ENCODE peak calls at places on chromosomes 12 and 14, in nine cellular contexts. V is colonic mucosa; G is body of pancreas; D is psoas muscle; O is small intestine; C is pancreas; P is astrocyte; U is effector memory CD4-positive, alpha-beta T cell; S is PC-3. R is an unnamed sample.
A peak's percentile ranks its signal among the peaks of the same experiment; 100 is the strongest.

GRCh38 chr12:121792607-121793500 is 634 bp downstream of the RHOF start:
- DNase-seq in O (peak; percentile 58), U (no peak), C (peak; percentile 70), V (no peak), G (peak; percentile 50), P (no peak), S (peak; percentile 36), D (peak; percentile 69), R (no peak)

GRCh38 chr12:57874166-57875108 is 27.9 kb upstream of the CTDSP2 start:
- DNase-seq in D (no peak), S (no peak), P (no peak), V (no peak), O (no peak), G (no peak), C (no peak), U (no peak), R (no peak)

GRCh38 chr12:113462117-113462774 is 9.4 kb downstream of the LHX5 start:
- DNase-seq in U (peak; percentile 34), P (peak; percentile 37), O (peak; percentile 67), C (peak; percentile 79), D (peak; percentile 86), G (peak; percentile 79), S (peak; percentile 91), V (peak; percentile 78), R (peak; percentile 63)

GRCh38 chr14:32366256-32366655 is 37.2 kb downstream of the AKAP6 start:
- DNase-seq in C (no peak), G (no peak), U (no peak), V (no peak), S (peak; percentile 4), D (no peak), O (no peak), P (peak; percentile 59), R (peak; percentile 51)

GRCh38 chr12:122067966-122068365 is 10.6 kb upstream of the MLXIP start:
- DNase-seq in U (no peak), S (no peak), P (peak; percentile 74), C (no peak), D (no peak), V (no peak), G (no peak), O (no peak), R (peak; percentile 64)

GRCh38 chr12:92412931-92413685 is 267.5 kb upstream of the BTG1 start:
- DNase-seq in C (no peak), P (peak; percentile 17), U (no peak), V (no peak), O (no peak), S (no peak), D (no peak), G (no peak), R (peak; percentile 28)

GRCh38 chr12:69129564-69129963 is 109.8 kb upstream of the CPSF6 start:
- DNase-seq in D (no peak), V (no peak), O (no peak), G (no peak), U (no peak), P (no peak), S (no peak), C (no peak), R (no peak)

GRCh38 chr12:91127296-91127695 is 16.0 kb upstream of the LUM start:
- DNase-seq in V (no peak), P (no peak), S (peak; percentile 52), O (no peak), C (no peak), U (no peak), D (no peak), G (no peak), R (no peak)

GRCh38 chr12:111636209-111636928 is 37.3 kb upstream of the ATXN2 start:
- DNase-seq in S (no peak), V (peak; percentile 31), O (no peak), D (peak; percentile 66), G (peak; percentile 31), U (no peak), C (peak; percentile 27), P (peak; percentile 76), R (peak; percentile 61)

GRCh38 chr12:66066071-66066928 is 64.2 kb downstream of the LLPH start:
- DNase-seq in C (no peak), U (no peak), D (no peak), O (no peak), P (peak; percentile 76), V (no peak), S (no peak), G (no peak), R (peak; percentile 64)

GRCh38 chr14:76152333-76152681 is 585 bp downstream of the GPATCH2L start:
- DNase-seq in O (peak; percentile 64), C (peak; percentile 32), U (peak; percentile 69), S (peak; percentile 80), P (peak; percentile 84), D (peak; percentile 81), V (peak; percentile 66), G (peak; percentile 46), R (peak; percentile 93)

GRCh38 chr14:51067306-51067705 is 27.6 kb downstream of the TRIM9 start:
- DNase-seq in P (no peak), S (no peak), G (no peak), C (no peak), V (no peak), O (no peak), U (no peak), D (no peak), R (no peak)

GRCh38 chr12:103768467-103769123 is 72.4 kb downstream of the NT5DC3 start:
- DNase-seq in G (no peak), P (no peak), U (no peak), V (no peak), O (no peak), D (no peak), C (no peak), S (peak; percentile 17), R (no peak)

GRCh38 chr14:104633276-104633861 is 28.8 kb upstream of the TMEM179 start:
- DNase-seq in U (no peak), S (no peak), C (no peak), O (no peak), G (no peak), P (no peak), V (no peak), D (no peak), R (no peak)

GRCh38 chr12:54945082-54945481 is 39.5 kb downstream of the TESPA1 start:
- DNase-seq in C (no peak), V (no peak), O (no peak), S (no peak), D (no peak), G (no peak), P (no peak), U (no peak), R (no peak)

GRCh38 chr12:104138747-104139186 is 757 bp upstream of the NFYB start:
- DNase-seq in C (peak; percentile 32), G (no peak), D (peak; percentile 50), O (no peak), U (no peak), S (no peak), P (no peak), V (no peak), R (peak; percentile 43)

GRCh38 chr12:57176846-57177245 is 29.4 kb upstream of the LRP1-AS start:
- DNase-seq in C (no peak), U (no peak), D (no peak), G (no peak), V (no peak), S (peak; percentile 36), O (no peak), P (no peak), R (peak; percentile 61)

DNA sequence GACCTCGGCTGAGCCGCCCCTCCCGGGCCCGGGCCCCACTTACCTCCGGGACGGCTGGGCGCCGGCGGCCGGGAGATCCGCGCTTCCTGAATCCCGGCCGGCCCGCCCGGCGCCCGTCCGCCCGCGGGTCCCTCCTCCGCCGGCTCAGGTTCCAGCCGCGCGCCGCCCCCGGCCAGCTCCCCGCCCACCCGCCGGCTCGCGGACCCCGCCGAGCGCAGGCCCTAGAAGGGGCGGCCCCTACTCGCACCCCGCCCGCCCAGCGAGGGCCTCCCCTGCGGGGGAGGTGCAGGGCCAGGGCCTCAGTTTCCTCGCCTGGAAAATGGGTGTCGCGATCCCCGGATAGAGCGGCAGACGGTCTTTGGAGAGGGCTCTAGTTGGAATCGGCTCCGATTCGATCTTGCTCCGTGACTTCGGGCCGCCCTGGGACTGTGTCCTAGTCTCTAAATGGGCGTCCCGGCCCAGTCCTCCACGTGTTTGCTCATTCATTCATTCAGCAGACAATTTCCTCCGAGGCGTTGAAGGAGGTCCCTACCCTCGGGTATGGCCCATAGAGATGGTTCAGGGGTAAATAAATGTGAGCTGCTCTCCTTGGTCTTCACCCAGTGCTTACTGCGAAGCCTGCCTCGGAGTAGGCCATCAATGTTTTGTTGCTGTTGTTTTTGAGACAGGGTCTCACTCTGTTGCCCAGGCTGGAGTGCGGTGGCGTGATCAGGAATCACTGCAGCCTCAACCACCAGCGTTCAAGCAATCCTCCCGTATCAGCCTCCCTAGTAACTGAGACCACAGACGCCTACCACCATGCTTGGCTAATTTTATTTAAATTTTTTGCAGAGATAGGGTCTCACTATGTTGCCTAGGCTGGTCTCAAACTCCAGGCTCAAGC is at the start of gene TRPV4:
- DNase-seq in P (no peak), S (peak; percentile 31), O (no peak), D (no peak), C (peak; percentile 46), G (peak; percentile 47), V (no peak), U (no peak), R (peak; percentile 24)
- H3K4me3 ChIP-seq in P (peak within 1 kb of the TSS; percentile 56), S (peak within 1 kb of the TSS; percentile 67), O (peak within 1 kb of the TSS; percentile 0), D (peak within 1 kb of the TSS; percentile 55), C (peak within 1 kb of the TSS; percentile 82), G (peak within 1 kb of the TSS; percentile 60), V (peak within 1 kb of the TSS; percentile 26), U (no peak within 1 kb of the TSS), R (peak within 1 kb of the TSS; percentile 69)

GRCh38 chr14:102672410-102672960 is 80.0 kb downstream of the RCOR1 start:
- DNase-seq in S (no peak), C (no peak), O (no peak), P (no peak), U (no peak), D (no peak), G (no peak), V (no peak), R (no peak)
- H3K4me3 ChIP-seq in S (no peak overlapping the region), C (no peak overlapping the region), O (no peak overlapping the region), P (no peak overlapping the region), U (no peak overlapping the region), D (no peak overlapping the region), G (no peak overlapping the region), V (no peak overlapping the region), R (no peak overlapping the region)

GRCh38 chr12:2372178-2372577 is 319.4 kb downstream of the CACNA1C start:
- DNase-seq in V (no peak), U (no peak), D (no peak), S (no peak), C (no peak), P (no peak), G (no peak), O (no peak), R (no peak)
- H3K4me3 ChIP-seq in V (no peak overlapping the region), U (no peak overlapping the region), D (no peak overlapping the region), S (no peak overlapping the region), C (no peak overlapping the region), P (no peak overlapping the region), G (no peak overlapping the region), O (no peak overlapping the region), R (no peak overlapping the region)

DNA sequence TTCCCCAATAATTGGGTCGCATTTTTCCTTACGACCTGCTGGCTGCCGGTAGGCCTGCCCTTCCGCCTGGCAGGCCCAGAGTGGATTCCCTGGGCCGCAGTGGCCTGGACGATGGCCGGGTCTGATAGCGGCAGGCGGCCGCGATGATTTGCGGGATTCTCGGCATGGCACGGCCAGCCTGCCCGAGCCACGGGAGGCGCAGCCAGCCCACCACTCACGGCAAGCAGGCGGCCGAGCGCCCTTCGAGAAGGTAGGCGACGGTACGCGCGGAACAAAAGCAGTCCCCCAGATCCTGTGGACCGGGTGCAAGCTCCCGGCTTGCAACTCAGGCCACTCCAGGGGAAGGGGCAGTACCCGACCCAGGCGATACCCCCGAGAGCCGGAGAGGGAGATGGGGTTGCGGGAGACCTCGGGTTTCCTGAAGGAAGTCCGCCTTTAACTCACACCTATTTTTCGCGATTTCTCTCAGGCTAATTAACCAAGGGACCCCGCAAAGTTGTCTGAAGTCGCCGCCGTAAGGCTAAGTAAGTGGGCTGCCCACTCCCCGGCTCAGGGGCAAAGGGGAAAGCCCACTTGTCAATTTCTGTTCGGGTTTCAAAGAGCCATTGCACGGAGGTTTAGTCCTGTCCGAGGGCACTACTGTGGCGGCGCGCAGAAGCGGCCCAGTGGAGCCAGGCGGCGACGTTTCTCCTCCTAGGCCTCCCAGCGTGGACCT is 1.4 kb upstream of the GSC start:
- DNase-seq in U (no peak), V (no peak), D (no peak), O (no peak), S (no peak), P (no peak), C (no peak), G (no peak), R (no peak)
- H3K4me3 ChIP-seq in U (no peak overlapping the region), V (no peak overlapping the region), D (no peak overlapping the region), O (no peak overlapping the region), S (no peak overlapping the region), P (no peak overlapping the region), C (no peak overlapping the region), G (no peak overlapping the region), R (no peak overlapping the region)